ENCODE peak calls at places on chromosomes 11 and 22, in ten cellular contexts. One of them, this sample, is unnamed.

GRCh38 chr22:24529898-24530297 is 25.0 kb downstream of the GUCD1 start:
- DNase-seq in PC-3: no peak
- DNase-seq in body of pancreas: no peak
- DNase-seq in heart right ventricle: no peak
- DNase-seq in colonic mucosa: no peak
- DNase-seq in AG10803: no peak
- DNase-seq in fibroblast of the aortic adventitia: no peak
- DNase-seq in NT2/D1: no peak
- DNase-seq in dorsolateral prefrontal cortex: no peak
- DNase-seq in Peyer's patch: no peak
- DNase-seq in this sample: no peak

GRCh38 chr11:75233688-75234295 is 6.8 kb upstream of the TPBGL start:
- DNase-seq in AG10803: peak
- DNase-seq in dorsolateral prefrontal cortex: no peak
- DNase-seq in PC-3: peak
- DNase-seq in fibroblast of the aortic adventitia: peak
- DNase-seq in heart right ventricle: peak
- DNase-seq in body of pancreas: no peak
- DNase-seq in NT2/D1: peak
- DNase-seq in Peyer's patch: no peak
- DNase-seq in colonic mucosa: peak
- DNase-seq in this sample: peak

GRCh38 chr11:114199051-114199450 is 97.1 kb upstream of the NNMT start:
- DNase-seq in Peyer's patch: no peak
- DNase-seq in colonic mucosa: no peak
- DNase-seq in body of pancreas: no peak
- DNase-seq in dorsolateral prefrontal cortex: no peak
- DNase-seq in heart right ventricle: no peak
- DNase-seq in AG10803: no peak
- DNase-seq in fibroblast of the aortic adventitia: no peak
- DNase-seq in PC-3: no peak
- DNase-seq in NT2/D1: no peak
- DNase-seq in this sample: no peak

GRCh38 chr11:26331911-26332571 is at the start of gene ANO3:
- DNase-seq in PC-3: peak
- DNase-seq in dorsolateral prefrontal cortex: peak
- DNase-seq in NT2/D1: peak
- DNase-seq in AG10803: peak
- DNase-seq in heart right ventricle: peak
- DNase-seq in body of pancreas: peak
- DNase-seq in fibroblast of the aortic adventitia: peak
- DNase-seq in Peyer's patch: peak
- DNase-seq in colonic mucosa: peak
- DNase-seq in this sample: no peak

GRCh38 chr11:56160217-56160616 is at the start of gene OR8K5:
- DNase-seq in body of pancreas: no peak
- DNase-seq in fibroblast of the aortic adventitia: no peak
- DNase-seq in PC-3: no peak
- DNase-seq in dorsolateral prefrontal cortex: no peak
- DNase-seq in Peyer's patch: no peak
- DNase-seq in colonic mucosa: no peak
- DNase-seq in NT2/D1: no peak
- DNase-seq in heart right ventricle: no peak
- DNase-seq in AG10803: no peak
- DNase-seq in this sample: no peak

GRCh38 chr11:112249871-112250590 is 10.6 kb downstream of the PLET1 start:
- DNase-seq in heart right ventricle: no peak
- DNase-seq in dorsolateral prefrontal cortex: no peak
- DNase-seq in PC-3: no peak
- DNase-seq in NT2/D1: no peak
- DNase-seq in AG10803: peak
- DNase-seq in colonic mucosa: no peak
- DNase-seq in fibroblast of the aortic adventitia: peak
- DNase-seq in Peyer's patch: no peak
- DNase-seq in body of pancreas: no peak
- DNase-seq in this sample: no peak

GRCh38 chr11:1163321-1163910 is 5.7 kb downstream of the MUC5AC start:
- DNase-seq in dorsolateral prefrontal cortex: no peak
- DNase-seq in heart right ventricle: no peak
- DNase-seq in NT2/D1: no peak
- DNase-seq in body of pancreas: no peak
- DNase-seq in fibroblast of the aortic adventitia: no peak
- DNase-seq in AG10803: no peak
- DNase-seq in PC-3: no peak
- DNase-seq in Peyer's patch: peak
- DNase-seq in colonic mucosa: no peak
- DNase-seq in this sample: no peak

GRCh38 chr22:18113680-18114394 is 3.2 kb downstream of the TUBA8 start:
- DNase-seq in heart right ventricle: no peak
- DNase-seq in NT2/D1: no peak
- DNase-seq in fibroblast of the aortic adventitia: no peak
- DNase-seq in dorsolateral prefrontal cortex: no peak
- DNase-seq in body of pancreas: no peak
- DNase-seq in AG10803: no peak
- DNase-seq in PC-3: no peak
- DNase-seq in colonic mucosa: no peak
- DNase-seq in Peyer's patch: no peak
- DNase-seq in this sample: peak

GRCh38 chr22:44545773-44546172 is 47.7 kb upstream of the RTL6 start:
- DNase-seq in heart right ventricle: no peak
- DNase-seq in Peyer's patch: no peak
- DNase-seq in body of pancreas: no peak
- DNase-seq in PC-3: no peak
- DNase-seq in fibroblast of the aortic adventitia: no peak
- DNase-seq in NT2/D1: no peak
- DNase-seq in dorsolateral prefrontal cortex: no peak
- DNase-seq in AG10803: no peak
- DNase-seq in colonic mucosa: no peak
- DNase-seq in this sample: no peak

GRCh38 chr22:44648821-44649566 is 53.0 kb upstream of the PRR5 start:
- DNase-seq in body of pancreas: no peak
- DNase-seq in NT2/D1: no peak
- DNase-seq in dorsolateral prefrontal cortex: no peak
- DNase-seq in heart right ventricle: no peak
- DNase-seq in PC-3: no peak
- DNase-seq in AG10803: peak
- DNase-seq in fibroblast of the aortic adventitia: peak
- DNase-seq in colonic mucosa: peak
- DNase-seq in Peyer's patch: no peak
- DNase-seq in this sample: no peak

GRCh38 chr11:126929186-126930085 is 71.1 kb downstream of the KIRREL3 start:
- DNase-seq in AG10803: peak
- DNase-seq in Peyer's patch: no peak
- DNase-seq in fibroblast of the aortic adventitia: peak
- DNase-seq in PC-3: no peak
- DNase-seq in dorsolateral prefrontal cortex: no peak
- DNase-seq in colonic mucosa: no peak
- DNase-seq in NT2/D1: no peak
- DNase-seq in heart right ventricle: no peak
- DNase-seq in body of pancreas: no peak
- DNase-seq in this sample: no peak

DNA sequence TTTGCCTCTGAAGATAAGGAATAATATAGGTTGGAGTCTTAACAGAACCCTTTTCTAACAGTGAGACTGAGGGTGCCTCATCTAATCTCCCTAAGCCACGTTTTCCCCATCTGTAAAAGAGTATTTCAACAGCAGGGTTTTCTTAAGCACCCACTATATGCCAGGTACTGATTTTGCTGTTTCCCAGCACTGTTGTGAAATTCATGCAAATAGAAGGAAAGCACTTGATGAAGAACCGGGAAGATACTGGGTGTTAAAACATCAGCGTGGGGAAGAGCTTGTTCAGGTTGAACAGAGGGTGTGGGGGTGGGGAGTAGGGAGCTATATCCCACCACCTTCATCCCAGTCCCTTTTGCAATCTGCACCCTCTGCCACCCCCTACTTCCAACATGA is 2.8 kb downstream of the HMOX1 start:
- DNase-seq in AG10803: no peak
- DNase-seq in NT2/D1: no peak
- DNase-seq in fibroblast of the aortic adventitia: no peak
- DNase-seq in heart right ventricle: no peak
- DNase-seq in colonic mucosa: no peak
- DNase-seq in dorsolateral prefrontal cortex: no peak
- DNase-seq in Peyer's patch: no peak
- DNase-seq in body of pancreas: no peak
- DNase-seq in PC-3: no peak
- DNase-seq in this sample: no peak
- H3K4me3 ChIP-seq in AG10803: peak
- H3K4me3 ChIP-seq in NT2/D1: no peak
- H3K4me3 ChIP-seq in fibroblast of the aortic adventitia: peak
- H3K4me3 ChIP-seq in heart right ventricle: no peak
- H3K4me3 ChIP-seq in colonic mucosa: no peak
- H3K4me3 ChIP-seq in dorsolateral prefrontal cortex: no peak
- H3K4me3 ChIP-seq in Peyer's patch: no peak
- H3K4me3 ChIP-seq in body of pancreas: no peak
- H3K4me3 ChIP-seq in PC-3: no peak
- H3K4me3 ChIP-seq in this sample: no peak

GRCh38 chr11:46072172-46072964 is 48.9 kb downstream of the PHF21A start:
- DNase-seq in PC-3: no peak
- DNase-seq in AG10803: peak
- DNase-seq in heart right ventricle: peak
- DNase-seq in body of pancreas: peak
- DNase-seq in NT2/D1: no peak
- DNase-seq in fibroblast of the aortic adventitia: peak
- DNase-seq in colonic mucosa: no peak
- DNase-seq in Peyer's patch: no peak
- DNase-seq in dorsolateral prefrontal cortex: no peak
- DNase-seq in this sample: no peak

GRCh38 chr11:46066335-46066734 is 54.9 kb downstream of the PHF21A start:
- DNase-seq in PC-3: peak
- DNase-seq in colonic mucosa: no peak
- DNase-seq in NT2/D1: no peak
- DNase-seq in fibroblast of the aortic adventitia: no peak
- DNase-seq in heart right ventricle: no peak
- DNase-seq in AG10803: no peak
- DNase-seq in body of pancreas: no peak
- DNase-seq in dorsolateral prefrontal cortex: no peak
- DNase-seq in Peyer's patch: no peak
- DNase-seq in this sample: no peak

GRCh38 chr11:46071091-46071490 is 50.2 kb downstream of the PHF21A start:
- DNase-seq in body of pancreas: no peak
- DNase-seq in heart right ventricle: no peak
- DNase-seq in AG10803: no peak
- DNase-seq in Peyer's patch: no peak
- DNase-seq in PC-3: no peak
- DNase-seq in fibroblast of the aortic adventitia: no peak
- DNase-seq in colonic mucosa: no peak
- DNase-seq in NT2/D1: no peak
- DNase-seq in dorsolateral prefrontal cortex: no peak
- DNase-seq in this sample: no peak

GRCh38 chr11:46065681-46066080 is 55.6 kb downstream of the PHF21A start:
- DNase-seq in fibroblast of the aortic adventitia: no peak
- DNase-seq in dorsolateral prefrontal cortex: no peak
- DNase-seq in body of pancreas: no peak
- DNase-seq in PC-3: no peak
- DNase-seq in colonic mucosa: no peak
- DNase-seq in Peyer's patch: no peak
- DNase-seq in AG10803: no peak
- DNase-seq in heart right ventricle: no peak
- DNase-seq in NT2/D1: no peak
- DNase-seq in this sample: no peak

GRCh38 chr11:46069595-46069994 is 51.7 kb downstream of the PHF21A start:
- DNase-seq in dorsolateral prefrontal cortex: no peak
- DNase-seq in fibroblast of the aortic adventitia: no peak
- DNase-seq in NT2/D1: no peak
- DNase-seq in PC-3: no peak
- DNase-seq in colonic mucosa: no peak
- DNase-seq in body of pancreas: no peak
- DNase-seq in heart right ventricle: no peak
- DNase-seq in AG10803: no peak
- DNase-seq in Peyer's patch: no peak
- DNase-seq in this sample: no peak
- H3K4me3 ChIP-seq in dorsolateral prefrontal cortex: no peak
- H3K4me3 ChIP-seq in fibroblast of the aortic adventitia: no peak
- H3K4me3 ChIP-seq in NT2/D1: no peak
- H3K4me3 ChIP-seq in PC-3: no peak
- H3K4me3 ChIP-seq in colonic mucosa: no peak
- H3K4me3 ChIP-seq in body of pancreas: no peak
- H3K4me3 ChIP-seq in heart right ventricle: no peak
- H3K4me3 ChIP-seq in AG10803: no peak
- H3K4me3 ChIP-seq in Peyer's patch: no peak
- H3K4me3 ChIP-seq in this sample: no peak

GRCh38 chr11:66243816-66244215 is 24.6 kb upstream of the RAB1B start:
- DNase-seq in AG10803: no peak
- DNase-seq in heart right ventricle: no peak
- DNase-seq in NT2/D1: no peak
- DNase-seq in PC-3: no peak
- DNase-seq in body of pancreas: no peak
- DNase-seq in fibroblast of the aortic adventitia: no peak
- DNase-seq in Peyer's patch: no peak
- DNase-seq in colonic mucosa: no peak
- DNase-seq in dorsolateral prefrontal cortex: no peak
- DNase-seq in this sample: peak
- H3K4me3 ChIP-seq in AG10803: no peak
- H3K4me3 ChIP-seq in heart right ventricle: no peak
- H3K4me3 ChIP-seq in NT2/D1: no peak
- H3K4me3 ChIP-seq in PC-3: no peak
- H3K4me3 ChIP-seq in body of pancreas: no peak
- H3K4me3 ChIP-seq in fibroblast of the aortic adventitia: no peak
- H3K4me3 ChIP-seq in Peyer's patch: no peak
- H3K4me3 ChIP-seq in colonic mucosa: no peak
- H3K4me3 ChIP-seq in dorsolateral prefrontal cortex: no peak
- H3K4me3 ChIP-seq in this sample: no peak

GRCh38 chr22:42856865-42857704 is at the start of gene ARFGAP3:
- DNase-seq in NT2/D1: peak
- DNase-seq in colonic mucosa: peak
- DNase-seq in fibroblast of the aortic adventitia: peak
- DNase-seq in heart right ventricle: peak
- DNase-seq in body of pancreas: peak
- DNase-seq in dorsolateral prefrontal cortex: peak
- DNase-seq in PC-3: peak
- DNase-seq in AG10803: peak
- DNase-seq in Peyer's patch: peak
- DNase-seq in this sample: peak

GRCh38 chr22:42855726-42856125 is 1.3 kb downstream of the ARFGAP3 start:
- DNase-seq in heart right ventricle: no peak
- DNase-seq in NT2/D1: no peak
- DNase-seq in fibroblast of the aortic adventitia: no peak
- DNase-seq in colonic mucosa: no peak
- DNase-seq in PC-3: no peak
- DNase-seq in body of pancreas: no peak
- DNase-seq in dorsolateral prefrontal cortex: no peak
- DNase-seq in AG10803: no peak
- DNase-seq in Peyer's patch: no peak
- DNase-seq in this sample: no peak

GRCh38 chr22:42856179-42856864 is 751 bp downstream of the ARFGAP3 start:
- DNase-seq in body of pancreas: peak
- DNase-seq in dorsolateral prefrontal cortex: peak
- DNase-seq in heart right ventricle: peak
- DNase-seq in PC-3: no peak
- DNase-seq in AG10803: peak
- DNase-seq in fibroblast of the aortic adventitia: peak
- DNase-seq in Peyer's patch: peak
- DNase-seq in colonic mucosa: peak
- DNase-seq in NT2/D1: no peak
- DNase-seq in this sample: peak

GRCh38 chr22:42855211-42855610 is 1.9 kb downstream of the ARFGAP3 start:
- DNase-seq in AG10803: no peak
- DNase-seq in fibroblast of the aortic adventitia: peak
- DNase-seq in dorsolateral prefrontal cortex: no peak
- DNase-seq in body of pancreas: no peak
- DNase-seq in PC-3: no peak
- DNase-seq in Peyer's patch: no peak
- DNase-seq in colonic mucosa: no peak
- DNase-seq in NT2/D1: no peak
- DNase-seq in heart right ventricle: no peak
- DNase-seq in this sample: no peak

GRCh38 chr22:42857845-42858481 is 890 bp upstream of the ARFGAP3 start:
- DNase-seq in dorsolateral prefrontal cortex: no peak
- DNase-seq in Peyer's patch: no peak
- DNase-seq in colonic mucosa: peak
- DNase-seq in NT2/D1: no peak
- DNase-seq in fibroblast of the aortic adventitia: peak
- DNase-seq in body of pancreas: peak
- DNase-seq in AG10803: no peak
- DNase-seq in heart right ventricle: peak
- DNase-seq in PC-3: peak
- DNase-seq in this sample: no peak
- H3K4me3 ChIP-seq in dorsolateral prefrontal cortex: peak
- H3K4me3 ChIP-seq in Peyer's patch: no peak
- H3K4me3 ChIP-seq in colonic mucosa: no peak
- H3K4me3 ChIP-seq in NT2/D1: no peak
- H3K4me3 ChIP-seq in fibroblast of the aortic adventitia: no peak
- H3K4me3 ChIP-seq in body of pancreas: no peak
- H3K4me3 ChIP-seq in AG10803: no peak
- H3K4me3 ChIP-seq in heart right ventricle: no peak
- H3K4me3 ChIP-seq in PC-3: no peak
- H3K4me3 ChIP-seq in this sample: no peak